ENCODE peak calls at places on chromosome 5, in eight cellular contexts. O, Y, R, T, N, K, J and S are unnamed samples.
A peak's percentile ranks its signal among the peaks of the same experiment; 100 is the strongest.

GRCh38 chr5:16665611-16666010 is 48.8 kb upstream of the RETREG1 start:
- DNase-seq in O (no peak), R (no peak), Y (no peak), K (no peak), N (no peak), T (no peak), J (peak; percentile 41), S (no peak)

GRCh38 chr5:111432828-111433536 is 79.4 kb downstream of the STARD4 start:
- DNase-seq in T (no peak), Y (no peak), K (no peak), R (peak; percentile 8), O (no peak), N (no peak), J (peak; percentile 7), S (no peak)

GRCh38 chr5:12848709-12849108 is 944.5 kb upstream of the CTNND2 start:
- DNase-seq in K (no peak), Y (no peak), T (no peak), O (no peak), J (no peak), N (no peak), R (no peak), S (no peak)

GRCh38 chr5:96177303-96177869 is 215.7 kb upstream of the ELL2 start:
- DNase-seq in N (no peak), Y (no peak), K (peak; percentile 57), J (peak; percentile 97), O (no peak), R (peak; percentile 71), T (peak; percentile 32), S (peak; percentile 66)

GRCh38 chr5:74243634-74244033 is 396.9 kb downstream of the ENC1 start:
- DNase-seq in T (no peak), R (no peak), Y (no peak), K (no peak), N (no peak), O (no peak), J (no peak), S (no peak)

GRCh38 chr5:142697356-142697807 is 11.5 kb upstream of the FGF1 start:
- DNase-seq in R (no peak), N (no peak), T (no peak), O (no peak), J (peak; percentile 70), Y (no peak), K (no peak), S (peak; percentile 29)

GRCh38 chr5:459562-460412 is 16.8 kb downstream of the EXOC3 start:
- DNase-seq in O (no peak), N (peak; percentile 15), R (no peak), J (no peak), Y (no peak), K (peak; percentile 13), T (no peak), S (no peak)

GRCh38 chr5:152269533-152269932 is 135.5 kb downstream of the NMUR2 start:
- DNase-seq in O (peak; percentile 39), K (no peak), Y (no peak), N (no peak), J (no peak), T (no peak), R (no peak), S (no peak)

GRCh38 chr5:180799194-180799593 is 3.4 kb downstream of the MGAT1 start:
- DNase-seq in K (no peak), Y (no peak), N (no peak), O (no peak), R (no peak), T (no peak), J (no peak), S (no peak)

GRCh38 chr5:30838936-30839511 is 354.5 kb upstream of the CDH6 start:
- DNase-seq in Y (no peak), K (no peak), J (no peak), R (no peak), T (no peak), N (no peak), O (peak; percentile 14), S (no peak)

GRCh38 chr5:8997542-8998070 is 548.3 kb downstream of the SEMA5A start:
- DNase-seq in O (no peak), J (no peak), K (no peak), T (no peak), R (no peak), Y (no peak), N (no peak), S (no peak)

GRCh38 chr5:138463335-138464017 is 1.8 kb upstream of the EGR1 start:
- DNase-seq in R (no peak), Y (no peak), N (no peak), T (no peak), J (no peak), K (no peak), O (no peak), S (no peak)

GRCh38 chr5:138466058-138466899 is 1.0 kb downstream of the EGR1 start:
- DNase-seq in Y (no peak), R (peak; percentile 18), O (no peak), K (peak; percentile 34), N (no peak), T (no peak), J (peak; percentile 55), S (peak; percentile 38)

GRCh38 chr5:138464018-138464387 is 1.3 kb upstream of the EGR1 start:
- DNase-seq in K (peak; percentile 97), O (peak; percentile 95), N (peak; percentile 92), Y (peak; percentile 61), T (peak; percentile 97), R (peak; percentile 80), J (peak; percentile 95), S (peak; percentile 90)

GRCh38 chr5:138465288-138466057 is at the start of gene EGR1:
- DNase-seq in O (peak; percentile 86), Y (no peak), T (peak; percentile 93), N (peak; percentile 58), K (peak; percentile 93), J (peak; percentile 94), R (peak; percentile 84), S (peak; percentile 90)

DNA sequence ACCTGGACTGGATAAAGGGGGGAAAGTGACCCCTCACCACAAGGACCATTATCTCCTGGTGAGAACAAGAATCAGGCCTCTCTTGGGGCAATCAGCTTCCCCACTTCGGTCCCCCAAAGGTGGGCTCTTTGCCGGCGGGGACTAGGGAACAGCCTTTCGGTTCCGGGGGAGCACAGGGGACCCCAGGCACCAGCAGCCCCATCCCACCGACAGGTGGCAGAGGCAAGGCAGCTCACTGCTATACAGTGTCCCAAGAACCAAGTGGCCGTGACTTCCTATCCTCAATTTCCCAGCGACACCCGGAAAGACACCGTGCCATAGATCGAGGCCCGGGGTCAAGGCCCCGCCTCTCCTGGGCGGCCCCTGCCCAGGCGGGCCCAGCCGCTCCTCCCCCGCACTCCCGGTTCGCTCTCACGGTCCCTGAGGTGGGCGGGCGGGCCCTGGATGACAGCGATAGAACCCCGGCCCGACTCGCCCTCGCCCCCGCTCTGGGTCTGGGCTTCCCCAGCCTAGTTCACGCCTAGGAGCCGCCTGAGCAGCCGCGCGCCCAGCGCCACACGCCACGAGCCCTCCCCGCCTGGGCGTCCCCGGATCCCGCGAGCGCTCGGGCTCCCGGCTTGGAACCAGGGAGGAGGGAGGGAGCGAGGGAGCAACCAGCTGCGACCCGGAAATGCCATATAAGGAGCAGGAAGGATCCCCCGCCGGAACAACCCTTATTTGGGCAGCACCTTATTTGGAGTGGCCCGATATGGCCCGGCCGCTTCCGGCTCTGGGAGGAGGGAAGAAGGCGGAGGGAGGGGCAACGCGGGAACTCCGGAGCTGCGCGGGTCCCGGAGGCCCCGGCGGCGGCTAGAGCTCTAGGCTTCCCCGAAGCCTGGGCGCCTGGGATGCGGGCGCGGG is 641 bp upstream of the EGR1 start:
- DNase-seq in N (peak; percentile 94), T (peak; percentile 95), R (peak; percentile 97), Y (peak; percentile 96), K (peak; percentile 94), O (peak; percentile 98), J (peak; percentile 99), S (peak; percentile 98)
- TF ChIP-seq CTCF in N (peak; percentile 16), T (peak; percentile 8), R (no peak), Y (peak; percentile 44), K (no peak), O (no peak), J (no peak), S (no peak)

GRCh38 chr5:3980146-3980545 is 384.5 kb downstream of the IRX1 start:
- DNase-seq in R (no peak), Y (no peak), J (no peak), O (no peak), K (no peak), T (no peak), N (no peak), S (no peak)
- TF ChIP-seq CTCF in R (no peak), Y (no peak), J (no peak), O (no peak), K (no peak), T (no peak), N (no peak), S (no peak)

GRCh38 chr5:173329370-173330150 is 1.3 kb upstream of the STC2 start:
- DNase-seq in K (peak; percentile 67), R (no peak), T (peak; percentile 86), O (no peak), J (no peak), N (no peak), Y (peak; percentile 42), S (no peak)
- TF ChIP-seq CTCF in K (no peak), R (no peak), T (peak; percentile 34), O (no peak), J (no peak), N (no peak), Y (peak; percentile 68), S (peak; percentile 12)

GRCh38 chr5:151222769-151223446 is 984 bp downstream of the CCDC69 start:
- DNase-seq in N (no peak), J (peak; percentile 13), O (peak; percentile 74), T (peak; percentile 69), K (no peak), R (no peak), Y (no peak), S (no peak)

GRCh38 chr5:151222054-151222768 is 1.7 kb downstream of the CCDC69 start:
- DNase-seq in K (no peak), N (no peak), R (no peak), Y (no peak), J (no peak), T (no peak), O (no peak), S (no peak)

GRCh38 chr5:151225071-151225470 is 1.2 kb upstream of the CCDC69 start:
- DNase-seq in T (no peak), K (no peak), J (no peak), Y (no peak), R (no peak), O (peak; percentile 28), N (no peak), S (no peak)

GRCh38 chr5:151224372-151224771 is 480 bp upstream of the CCDC69 start:
- DNase-seq in O (peak; percentile 31), R (no peak), T (peak; percentile 40), K (no peak), N (no peak), J (no peak), Y (no peak), S (no peak)

DNA sequence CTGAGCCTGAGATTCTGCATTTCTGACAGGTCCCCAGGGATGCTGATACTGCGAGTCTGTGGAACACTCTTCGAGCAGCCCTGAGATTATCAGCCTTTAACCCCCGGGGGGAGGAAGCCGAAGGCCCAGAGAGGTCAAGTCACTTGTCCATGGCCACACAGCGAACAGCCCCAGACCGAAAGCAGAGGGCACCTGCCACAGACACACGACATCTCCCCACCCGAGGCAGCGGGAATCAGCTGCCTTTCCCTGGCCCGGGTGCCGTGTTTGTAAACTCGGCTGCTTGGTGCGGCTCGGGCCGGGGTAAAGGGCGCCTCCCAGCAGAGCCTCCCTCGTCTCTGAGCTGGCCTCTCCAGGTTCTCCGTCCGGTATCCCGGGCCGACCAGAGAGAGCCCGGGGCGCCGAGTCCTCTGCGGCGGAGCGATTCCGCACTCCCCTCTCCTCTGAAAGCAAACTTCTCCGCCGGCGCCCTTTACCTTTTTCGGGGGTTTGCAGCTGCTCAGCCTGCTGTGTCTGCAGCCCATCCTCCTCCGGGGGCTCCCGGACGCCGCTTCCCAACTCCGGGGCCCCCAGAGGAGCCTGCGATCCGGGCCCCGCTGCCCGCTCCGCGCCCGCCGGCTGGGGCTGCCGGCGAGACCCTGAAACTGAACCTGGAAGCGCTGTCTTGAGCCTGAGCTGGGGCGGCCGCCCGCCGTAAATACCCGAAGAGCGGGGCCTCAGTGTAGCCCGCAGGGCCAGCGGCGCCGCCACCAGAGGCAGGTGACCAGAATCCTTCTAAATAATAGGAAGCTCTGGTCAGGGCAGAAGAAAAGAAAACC is at the start of gene CCDC69:
- DNase-seq in N (peak; percentile 56), Y (peak; percentile 25), O (peak; percentile 75), K (peak; percentile 80), R (no peak), T (peak; percentile 85), J (peak; percentile 65), S (peak; percentile 28)
- TF ChIP-seq CTCF in N (no peak), Y (peak; percentile 28), O (peak; percentile 25), K (no peak), R (peak; percentile 30), T (peak; percentile 24), J (peak; percentile 47), S (peak; percentile 9)